ENCODE peak calls at places on chromosomes 13 and 19, in five cellular contexts. One of them, this sample, is unnamed.

GRCh38 chr13:41931337-41931736 is 29.6 kb downstream of the VWA8 start:
- DNase-seq in adipocyte: peak; percentile 34
- DNase-seq in stimulated activated CD8-positive, alpha-beta memory T cell treated with anti-CD3 and anti-CD28 coated beads, Interleukin-7, amount 100 ng/mL, for 4 hours: no peak
- DNase-seq in tibial nerve: no peak
- DNase-seq in SW 1271: no peak
- DNase-seq in this sample: no peak

GRCh38 chr13:89883893-89884448 is 1463.5 kb upstream of the MIR17HG start:
- DNase-seq in SW 1271: no peak
- DNase-seq in tibial nerve: no peak
- DNase-seq in stimulated activated CD8-positive, alpha-beta memory T cell treated with anti-CD3 and anti-CD28 coated beads, Interleukin-7, amount 100 ng/mL, for 4 hours: no peak
- DNase-seq in adipocyte: no peak
- DNase-seq in this sample: no peak

GRCh38 chr13:85509512-85509911 is 289.7 kb downstream of the SLITRK6 start:
- DNase-seq in stimulated activated CD8-positive, alpha-beta memory T cell treated with anti-CD3 and anti-CD28 coated beads, Interleukin-7, amount 100 ng/mL, for 4 hours: no peak
- DNase-seq in tibial nerve: no peak
- DNase-seq in adipocyte: peak; percentile 65
- DNase-seq in SW 1271: no peak
- DNase-seq in this sample: no peak

GRCh38 chr19:41537789-41538188 is 38.2 kb upstream of the CEACAM21 start:
- DNase-seq in stimulated activated CD8-positive, alpha-beta memory T cell treated with anti-CD3 and anti-CD28 coated beads, Interleukin-7, amount 100 ng/mL, for 4 hours: no peak
- DNase-seq in SW 1271: no peak
- DNase-seq in adipocyte: peak; percentile 17
- DNase-seq in tibial nerve: no peak
- DNase-seq in this sample: no peak

GRCh38 chr13:108322206-108322824 is 52.8 kb downstream of the TNFSF13B start:
- DNase-seq in SW 1271: no peak
- DNase-seq in stimulated activated CD8-positive, alpha-beta memory T cell treated with anti-CD3 and anti-CD28 coated beads, Interleukin-7, amount 100 ng/mL, for 4 hours: no peak
- DNase-seq in adipocyte: peak; percentile 83
- DNase-seq in tibial nerve: no peak
- DNase-seq in this sample: no peak

GRCh38 chr13:82292334-82292733 is 1589.9 kb downstream of the SLITRK1 start:
- DNase-seq in SW 1271: no peak
- DNase-seq in stimulated activated CD8-positive, alpha-beta memory T cell treated with anti-CD3 and anti-CD28 coated beads, Interleukin-7, amount 100 ng/mL, for 4 hours: no peak
- DNase-seq in adipocyte: no peak
- DNase-seq in tibial nerve: no peak
- DNase-seq in this sample: no peak

GRCh38 chr13:42211704-42212103 is 60.2 kb upstream of the AKAP11 start:
- DNase-seq in adipocyte: no peak
- DNase-seq in tibial nerve: no peak
- DNase-seq in SW 1271: no peak
- DNase-seq in stimulated activated CD8-positive, alpha-beta memory T cell treated with anti-CD3 and anti-CD28 coated beads, Interleukin-7, amount 100 ng/mL, for 4 hours: no peak
- DNase-seq in this sample: peak; percentile 4

GRCh38 chr19:40609561-40610395 is 8.6 kb downstream of the LTBP4 start:
- DNase-seq in stimulated activated CD8-positive, alpha-beta memory T cell treated with anti-CD3 and anti-CD28 coated beads, Interleukin-7, amount 100 ng/mL, for 4 hours: peak; percentile 77
- DNase-seq in tibial nerve: peak; percentile 95
- DNase-seq in SW 1271: peak; percentile 58
- DNase-seq in adipocyte: peak; percentile 84
- DNase-seq in this sample: no peak